ENCODE peak calls at places on chromosomes 16 and 17, in nine cellular contexts. One of them, this sample, is unnamed.

GRCh38 chr17:16178836-16179235 is 36.5 kb downstream of the NCOR1 start:
- DNase-seq in tibial nerve: no peak
- DNase-seq in hepatocyte: no peak
- DNase-seq in brain microvascular endothelial cell: peak; percentile 51
- DNase-seq in left lung: no peak
- DNase-seq in naive thymus-derived CD4-positive, alpha-beta T cell: no peak
- DNase-seq in thoracic aorta: no peak
- DNase-seq in GM23338: no peak
- DNase-seq in fibroblast of lung: peak; percentile 15
- DNase-seq in this sample: no peak

GRCh38 chr17:56681561-56682266 is 88.2 kb downstream of the NOG start:
- DNase-seq in brain microvascular endothelial cell: peak; percentile 81
- DNase-seq in hepatocyte: peak; percentile 16
- DNase-seq in thoracic aorta: no peak
- DNase-seq in naive thymus-derived CD4-positive, alpha-beta T cell: no peak
- DNase-seq in fibroblast of lung: peak; percentile 66
- DNase-seq in GM23338: no peak
- DNase-seq in left lung: no peak
- DNase-seq in tibial nerve: no peak
- DNase-seq in this sample: no peak

GRCh38 chr17:8532021-8532420 is 96.3 kb downstream of the NDEL1 start:
- DNase-seq in hepatocyte: peak; percentile 80
- DNase-seq in naive thymus-derived CD4-positive, alpha-beta T cell: no peak
- DNase-seq in fibroblast of lung: no peak
- DNase-seq in thoracic aorta: no peak
- DNase-seq in tibial nerve: no peak
- DNase-seq in brain microvascular endothelial cell: peak; percentile 62
- DNase-seq in left lung: no peak
- DNase-seq in GM23338: no peak
- DNase-seq in this sample: no peak

GRCh38 chr16:17445421-17445820 is 25.3 kb downstream of the XYLT1 start:
- DNase-seq in hepatocyte: no peak
- DNase-seq in fibroblast of lung: no peak
- DNase-seq in brain microvascular endothelial cell: no peak
- DNase-seq in left lung: no peak
- DNase-seq in tibial nerve: no peak
- DNase-seq in thoracic aorta: no peak
- DNase-seq in naive thymus-derived CD4-positive, alpha-beta T cell: no peak
- DNase-seq in GM23338: no peak
- DNase-seq in this sample: no peak

GRCh38 chr16:20898938-20899502 is 1.1 kb downstream of the DCUN1D3 start:
- DNase-seq in GM23338: no peak
- DNase-seq in tibial nerve: no peak
- DNase-seq in fibroblast of lung: peak; percentile 55
- DNase-seq in hepatocyte: peak; percentile 31
- DNase-seq in naive thymus-derived CD4-positive, alpha-beta T cell: no peak
- DNase-seq in brain microvascular endothelial cell: peak; percentile 50
- DNase-seq in thoracic aorta: no peak
- DNase-seq in left lung: no peak
- DNase-seq in this sample: no peak

GRCh38 chr16:1777375-1778199 is 4.7 kb upstream of the MRPS34 start:
- DNase-seq in thoracic aorta: no peak
- DNase-seq in fibroblast of lung: no peak
- DNase-seq in left lung: no peak
- DNase-seq in brain microvascular endothelial cell: no peak
- DNase-seq in GM23338: no peak
- DNase-seq in tibial nerve: no peak
- DNase-seq in hepatocyte: no peak
- DNase-seq in naive thymus-derived CD4-positive, alpha-beta T cell: no peak
- DNase-seq in this sample: no peak

GRCh38 chr17:37676115-37676925 is 33.1 kb upstream of the DDX52 start:
- DNase-seq in fibroblast of lung: no peak
- DNase-seq in GM23338: no peak
- DNase-seq in left lung: no peak
- DNase-seq in brain microvascular endothelial cell: no peak
- DNase-seq in naive thymus-derived CD4-positive, alpha-beta T cell: no peak
- DNase-seq in hepatocyte: peak; percentile 73
- DNase-seq in thoracic aorta: no peak
- DNase-seq in tibial nerve: no peak
- DNase-seq in this sample: no peak

GRCh38 chr17:10772425-10773380 is 31.2 kb downstream of the TMEM238L start:
- DNase-seq in naive thymus-derived CD4-positive, alpha-beta T cell: peak; percentile 23
- DNase-seq in left lung: no peak
- DNase-seq in brain microvascular endothelial cell: peak; percentile 32
- DNase-seq in tibial nerve: no peak
- DNase-seq in thoracic aorta: no peak
- DNase-seq in GM23338: peak; percentile 93
- DNase-seq in fibroblast of lung: peak; percentile 8
- DNase-seq in hepatocyte: peak; percentile 42
- DNase-seq in this sample: peak; percentile 76

GRCh38 chr16:88782454-88783390 is 2.3 kb downstream of the PIEZO1 start:
- DNase-seq in left lung: peak; percentile 82
- DNase-seq in thoracic aorta: no peak
- DNase-seq in tibial nerve: no peak
- DNase-seq in fibroblast of lung: peak; percentile 75
- DNase-seq in brain microvascular endothelial cell: peak; percentile 47
- DNase-seq in GM23338: no peak
- DNase-seq in naive thymus-derived CD4-positive, alpha-beta T cell: no peak
- DNase-seq in hepatocyte: no peak
- DNase-seq in this sample: no peak

GRCh38 chr17:81365148-81365600 is 30.1 kb upstream of the BAHCC1 start:
- DNase-seq in GM23338: peak; percentile 69
- DNase-seq in naive thymus-derived CD4-positive, alpha-beta T cell: no peak
- DNase-seq in hepatocyte: peak; percentile 78
- DNase-seq in tibial nerve: no peak
- DNase-seq in brain microvascular endothelial cell: peak; percentile 81
- DNase-seq in left lung: peak; percentile 90
- DNase-seq in fibroblast of lung: peak; percentile 76
- DNase-seq in thoracic aorta: no peak
- DNase-seq in this sample: peak; percentile 89

GRCh38 chr17:66006654-66007053 is 185.3 kb downstream of the CEP112 start:
- DNase-seq in naive thymus-derived CD4-positive, alpha-beta T cell: no peak
- DNase-seq in hepatocyte: no peak
- DNase-seq in tibial nerve: no peak
- DNase-seq in brain microvascular endothelial cell: no peak
- DNase-seq in thoracic aorta: no peak
- DNase-seq in fibroblast of lung: no peak
- DNase-seq in left lung: no peak
- DNase-seq in GM23338: no peak
- DNase-seq in this sample: no peak

GRCh38 chr17:358491-359133 is 6.0 kb upstream of the RPH3AL start:
- DNase-seq in brain microvascular endothelial cell: no peak
- DNase-seq in tibial nerve: no peak
- DNase-seq in hepatocyte: no peak
- DNase-seq in GM23338: no peak
- DNase-seq in left lung: peak; percentile 79
- DNase-seq in naive thymus-derived CD4-positive, alpha-beta T cell: no peak
- DNase-seq in thoracic aorta: no peak
- DNase-seq in fibroblast of lung: no peak
- DNase-seq in this sample: peak; percentile 52

GRCh38 chr17:360141-360705 is 7.6 kb upstream of the RPH3AL start:
- DNase-seq in fibroblast of lung: no peak
- DNase-seq in hepatocyte: no peak
- DNase-seq in naive thymus-derived CD4-positive, alpha-beta T cell: no peak
- DNase-seq in left lung: no peak
- DNase-seq in brain microvascular endothelial cell: no peak
- DNase-seq in thoracic aorta: no peak
- DNase-seq in tibial nerve: no peak
- DNase-seq in GM23338: no peak
- DNase-seq in this sample: peak; percentile 19

GRCh38 chr17:356671-357434 is 4.2 kb upstream of the RPH3AL start:
- DNase-seq in thoracic aorta: no peak
- DNase-seq in brain microvascular endothelial cell: no peak
- DNase-seq in GM23338: no peak
- DNase-seq in hepatocyte: no peak
- DNase-seq in left lung: peak; percentile 38
- DNase-seq in naive thymus-derived CD4-positive, alpha-beta T cell: no peak
- DNase-seq in tibial nerve: no peak
- DNase-seq in fibroblast of lung: no peak
- DNase-seq in this sample: peak; percentile 17

GRCh38 chr17:354651-355556 is 2.3 kb upstream of the RPH3AL start:
- DNase-seq in GM23338: no peak
- DNase-seq in thoracic aorta: no peak
- DNase-seq in brain microvascular endothelial cell: no peak
- DNase-seq in left lung: no peak
- DNase-seq in naive thymus-derived CD4-positive, alpha-beta T cell: no peak
- DNase-seq in tibial nerve: no peak
- DNase-seq in hepatocyte: no peak
- DNase-seq in fibroblast of lung: no peak
- DNase-seq in this sample: peak; percentile 40

GRCh38 chr17:357634-358033 is 5.0 kb upstream of the RPH3AL start:
- DNase-seq in tibial nerve: no peak
- DNase-seq in naive thymus-derived CD4-positive, alpha-beta T cell: no peak
- DNase-seq in GM23338: no peak
- DNase-seq in brain microvascular endothelial cell: no peak
- DNase-seq in thoracic aorta: no peak
- DNase-seq in hepatocyte: no peak
- DNase-seq in fibroblast of lung: no peak
- DNase-seq in left lung: peak; percentile 54
- DNase-seq in this sample: peak; percentile 51
- H3K4me3 ChIP-seq in tibial nerve: no peak overlapping the region
- H3K4me3 ChIP-seq in naive thymus-derived CD4-positive, alpha-beta T cell: no peak overlapping the region
- H3K4me3 ChIP-seq in GM23338: no peak overlapping the region
- H3K4me3 ChIP-seq in brain microvascular endothelial cell: no peak overlapping the region
- H3K4me3 ChIP-seq in thoracic aorta: no peak overlapping the region
- H3K4me3 ChIP-seq in hepatocyte: no peak overlapping the region
- H3K4me3 ChIP-seq in fibroblast of lung: no peak overlapping the region
- H3K4me3 ChIP-seq in left lung: no peak overlapping the region
- H3K4me3 ChIP-seq in this sample: no peak overlapping the region

GRCh38 chr16:23048164-23048563 is 101.1 kb downstream of the USP31 start:
- DNase-seq in brain microvascular endothelial cell: no peak
- DNase-seq in tibial nerve: no peak
- DNase-seq in thoracic aorta: no peak
- DNase-seq in naive thymus-derived CD4-positive, alpha-beta T cell: no peak
- DNase-seq in hepatocyte: no peak
- DNase-seq in fibroblast of lung: no peak
- DNase-seq in GM23338: no peak
- DNase-seq in left lung: no peak
- DNase-seq in this sample: no peak
- H3K27me3 ChIP-seq in brain microvascular endothelial cell: no peaks in the 10 kb centered on the region
- H3K27me3 ChIP-seq in tibial nerve: peaks cover 17% of the 10 kb centered on the region
- H3K27me3 ChIP-seq in thoracic aorta: peaks cover 15% of the 10 kb centered on the region
- H3K27me3 ChIP-seq in naive thymus-derived CD4-positive, alpha-beta T cell: no peaks in the 10 kb centered on the region
- H3K27me3 ChIP-seq in hepatocyte: peaks cover 6% of the 10 kb centered on the region
- H3K27me3 ChIP-seq in fibroblast of lung: no peaks in the 10 kb centered on the region
- H3K27me3 ChIP-seq in GM23338: no peaks in the 10 kb centered on the region
- H3K27me3 ChIP-seq in left lung: peaks cover 41% of the 10 kb centered on the region
- H3K27me3 ChIP-seq in this sample: no peaks in the 10 kb centered on the region

GRCh38 chr17:36546418-36547093 is 1.8 kb downstream of the GGNBP2 start:
- DNase-seq in tibial nerve: no peak
- DNase-seq in brain microvascular endothelial cell: no peak
- DNase-seq in naive thymus-derived CD4-positive, alpha-beta T cell: peak; percentile 12
- DNase-seq in GM23338: no peak
- DNase-seq in thoracic aorta: no peak
- DNase-seq in left lung: no peak
- DNase-seq in hepatocyte: no peak
- DNase-seq in fibroblast of lung: peak; percentile 6
- DNase-seq in this sample: no peak

GRCh38 chr17:36545465-36546417 is 1.0 kb downstream of the GGNBP2 start:
- DNase-seq in left lung: peak; percentile 97
- DNase-seq in GM23338: peak; percentile 99
- DNase-seq in naive thymus-derived CD4-positive, alpha-beta T cell: peak; percentile 98
- DNase-seq in tibial nerve: peak; percentile 90
- DNase-seq in fibroblast of lung: peak; percentile 98
- DNase-seq in brain microvascular endothelial cell: peak; percentile 96
- DNase-seq in hepatocyte: peak; percentile 99
- DNase-seq in thoracic aorta: peak; percentile 90
- DNase-seq in this sample: peak; percentile 99

GRCh38 chr17:36547776-36548175 is 3.1 kb downstream of the GGNBP2 start:
- DNase-seq in hepatocyte: no peak
- DNase-seq in left lung: no peak
- DNase-seq in brain microvascular endothelial cell: no peak
- DNase-seq in GM23338: no peak
- DNase-seq in fibroblast of lung: no peak
- DNase-seq in thoracic aorta: no peak
- DNase-seq in naive thymus-derived CD4-positive, alpha-beta T cell: no peak
- DNase-seq in tibial nerve: no peak
- DNase-seq in this sample: no peak

GRCh38 chr17:36553459-36553858 is 8.7 kb downstream of the GGNBP2 start:
- DNase-seq in left lung: no peak
- DNase-seq in hepatocyte: no peak
- DNase-seq in thoracic aorta: no peak
- DNase-seq in tibial nerve: no peak
- DNase-seq in GM23338: no peak
- DNase-seq in brain microvascular endothelial cell: no peak
- DNase-seq in naive thymus-derived CD4-positive, alpha-beta T cell: peak; percentile 45
- DNase-seq in fibroblast of lung: no peak
- DNase-seq in this sample: no peak

GRCh38 chr17:36550491-36551417 is 6.0 kb downstream of the GGNBP2 start:
- DNase-seq in naive thymus-derived CD4-positive, alpha-beta T cell: peak; percentile 58
- DNase-seq in hepatocyte: no peak
- DNase-seq in tibial nerve: no peak
- DNase-seq in thoracic aorta: no peak
- DNase-seq in GM23338: no peak
- DNase-seq in left lung: no peak
- DNase-seq in fibroblast of lung: no peak
- DNase-seq in brain microvascular endothelial cell: no peak
- DNase-seq in this sample: no peak
- H3K36me3 ChIP-seq in naive thymus-derived CD4-positive, alpha-beta T cell: peaks cover 6% of the 10 kb centered on the region
- H3K36me3 ChIP-seq in hepatocyte: peaks cover under 1% of the 10 kb centered on the region
- H3K36me3 ChIP-seq in tibial nerve: no peaks in the 10 kb centered on the region
- H3K36me3 ChIP-seq in thoracic aorta: peaks cover 10% of the 10 kb centered on the region
- H3K36me3 ChIP-seq in GM23338: no peaks in the 10 kb centered on the region
- H3K36me3 ChIP-seq in left lung: peaks cover 13% of the 10 kb centered on the region
- H3K36me3 ChIP-seq in fibroblast of lung: peaks cover 5% of the 10 kb centered on the region
- H3K36me3 ChIP-seq in brain microvascular endothelial cell: peaks cover 6% of the 10 kb centered on the region
- H3K36me3 ChIP-seq in this sample: no peaks in the 10 kb centered on the region

GRCh38 chr16:13171313-13171712 is 269.9 kb downstream of the SHISA9 start:
- DNase-seq in tibial nerve: no peak
- DNase-seq in fibroblast of lung: no peak
- DNase-seq in left lung: no peak
- DNase-seq in brain microvascular endothelial cell: no peak
- DNase-seq in thoracic aorta: no peak
- DNase-seq in GM23338: peak; percentile 72
- DNase-seq in hepatocyte: no peak
- DNase-seq in naive thymus-derived CD4-positive, alpha-beta T cell: no peak
- DNase-seq in this sample: peak; percentile 25

GRCh38 chr16:13178318-13178717 is 276.9 kb downstream of the SHISA9 start:
- DNase-seq in hepatocyte: no peak
- DNase-seq in tibial nerve: no peak
- DNase-seq in naive thymus-derived CD4-positive, alpha-beta T cell: no peak
- DNase-seq in fibroblast of lung: no peak
- DNase-seq in left lung: no peak
- DNase-seq in thoracic aorta: no peak
- DNase-seq in GM23338: no peak
- DNase-seq in brain microvascular endothelial cell: no peak
- DNase-seq in this sample: no peak

GRCh38 chr16:13181432-13181831 is 280.0 kb downstream of the SHISA9 start:
- DNase-seq in left lung: no peak
- DNase-seq in hepatocyte: no peak
- DNase-seq in fibroblast of lung: no peak
- DNase-seq in GM23338: no peak
- DNase-seq in thoracic aorta: no peak
- DNase-seq in tibial nerve: no peak
- DNase-seq in brain microvascular endothelial cell: no peak
- DNase-seq in naive thymus-derived CD4-positive, alpha-beta T cell: no peak
- DNase-seq in this sample: no peak

DNA sequence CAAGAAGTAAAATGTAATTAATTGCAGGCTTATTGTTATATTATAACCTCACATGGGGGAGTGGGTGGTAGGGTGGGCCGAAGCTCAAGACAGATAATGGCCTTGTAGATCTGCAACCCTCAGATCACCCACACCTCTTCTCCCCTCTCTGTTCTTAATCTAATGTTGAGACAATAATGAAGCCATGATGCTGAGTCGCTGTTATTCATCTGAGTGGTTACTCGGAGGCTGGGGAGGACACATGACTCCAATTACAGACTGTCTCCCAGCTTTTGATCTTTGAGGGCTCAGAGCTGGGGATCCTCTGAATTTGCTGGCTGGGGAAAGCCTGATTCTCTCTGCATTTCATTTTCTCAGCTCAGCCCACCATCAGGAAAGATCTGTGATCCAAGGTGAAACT is 275.3 kb downstream of the SHISA9 start:
- DNase-seq in hepatocyte: no peak
- DNase-seq in fibroblast of lung: no peak
- DNase-seq in tibial nerve: no peak
- DNase-seq in GM23338: no peak
- DNase-seq in naive thymus-derived CD4-positive, alpha-beta T cell: no peak
- DNase-seq in thoracic aorta: no peak
- DNase-seq in left lung: no peak
- DNase-seq in brain microvascular endothelial cell: no peak
- DNase-seq in this sample: no peak
- H3K4me3 ChIP-seq in hepatocyte: no peak overlapping the region
- H3K4me3 ChIP-seq in fibroblast of lung: no peak overlapping the region
- H3K4me3 ChIP-seq in tibial nerve: no peak overlapping the region
- H3K4me3 ChIP-seq in GM23338: no peak overlapping the region
- H3K4me3 ChIP-seq in naive thymus-derived CD4-positive, alpha-beta T cell: no peak overlapping the region
- H3K4me3 ChIP-seq in thoracic aorta: no peak overlapping the region
- H3K4me3 ChIP-seq in left lung: no peak overlapping the region
- H3K4me3 ChIP-seq in brain microvascular endothelial cell: no peak overlapping the region
- H3K4me3 ChIP-seq in this sample: no peak overlapping the region

This sample was measured in H7.